ENCODE peak calls at places on chromosome 4, in ten cellular contexts. W, Q, Z, X, G, F, H, S, K and M are unnamed samples.

GRCh38 chr4:107755841-107756356 is 35.9 kb upstream of the PAPSS1 start:
- DNase-seq in W (no peak), Q (no peak), Z (no peak), X (no peak), G (no peak), F (peak; percentile 18), H (no peak), S (peak; percentile 33), K (no peak), M (no peak)

GRCh38 chr4:101102114-101102752 is 245.1 kb downstream of the PPP3CA start:
- DNase-seq in W (no peak), Q (no peak), Z (no peak), X (peak; percentile 19), G (peak; percentile 19), F (peak; percentile 96), H (no peak), S (no peak), K (peak; percentile 42), M (peak; percentile 54)

GRCh38 chr4:187602339-187603092 is 393.1 kb upstream of the ZFP42 start:
- DNase-seq in W (no peak), Q (no peak), Z (no peak), X (peak; percentile 12), G (no peak), F (peak; percentile 21), H (no peak), S (no peak), K (no peak), M (no peak)

GRCh38 chr4:154044118-154044517 is 255.2 kb upstream of the SFRP2 start:
- DNase-seq in W (no peak), Q (no peak), Z (no peak), X (peak; percentile 12), G (no peak), F (no peak), H (no peak), S (no peak), K (no peak), M (no peak)

GRCh38 chr4:139523076-139523475 is 32.9 kb downstream of the SETD7 start:
- DNase-seq in W (no peak), Q (no peak), Z (no peak), X (peak; percentile 32), G (no peak), F (no peak), H (no peak), S (no peak), K (peak; percentile 30), M (no peak)

GRCh38 chr4:61938250-61938846 is 738.2 kb downstream of the ADGRL3 start:
- DNase-seq in W (no peak), Q (peak; percentile 51), Z (no peak), X (no peak), G (no peak), F (no peak), H (no peak), S (peak; percentile 49), K (no peak), M (peak; percentile 58)

GRCh38 chr4:56653461-56654237 is 27.4 kb downstream of the HOPX start:
- DNase-seq in W (no peak), Q (no peak), Z (no peak), X (no peak), G (no peak), F (no peak), H (no peak), S (no peak), K (no peak), M (no peak)

GRCh38 chr4:122195718-122196117 is 43.6 kb downstream of the BLTP1 start:
- DNase-seq in W (no peak), Q (no peak), Z (no peak), X (no peak), G (no peak), F (no peak), H (no peak), S (no peak), K (no peak), M (no peak)

GRCh38 chr4:27005512-27006246 is 145.0 kb downstream of the STIM2 start:
- DNase-seq in W (no peak), Q (no peak), Z (no peak), X (peak; percentile 67), G (no peak), F (peak; percentile 78), H (no peak), S (no peak), K (no peak), M (no peak)

GRCh38 chr4:71346710-71347109 is 7.9 kb downstream of the SLC4A4 start:
- DNase-seq in W (no peak), Q (no peak), Z (no peak), X (no peak), G (no peak), F (peak; percentile 7), H (no peak), S (no peak), K (no peak), M (no peak)

GRCh38 chr4:2306773-2307410 is 45.0 kb upstream of the MXD4 start:
- DNase-seq in W (no peak), Q (no peak), Z (no peak), X (no peak), G (no peak), F (no peak), H (no peak), S (no peak), K (peak; percentile 13), M (no peak)

GRCh38 chr4:98481167-98481566 is 177.2 kb downstream of the TSPAN5 start:
- DNase-seq in W (peak; percentile 26), Q (no peak), Z (no peak), X (no peak), G (peak; percentile 40), F (no peak), H (no peak), S (no peak), K (no peak), M (peak; percentile 21)
- H3K4me1 ChIP-seq in W (peaks cover 8% of the 10 kb centered on the region), Q (no peaks in the 10 kb centered on the region), Z (no peaks in the 10 kb centered on the region), X (peaks cover 55% of the 10 kb centered on the region), G (no peaks in the 10 kb centered on the region), F (peaks cover 11% of the 10 kb centered on the region), H (no peaks in the 10 kb centered on the region), S (peaks cover 7% of the 10 kb centered on the region), K (no peaks in the 10 kb centered on the region), M (no peaks in the 10 kb centered on the region)

GRCh38 chr4:163191999-163192398 is 25.3 kb upstream of the NAF1 start:
- DNase-seq in W (no peak), Q (no peak), Z (no peak), X (peak; percentile 23), G (no peak), F (no peak), H (no peak), S (no peak), K (no peak), M (no peak)
- TF ChIP-seq CTCF in W (no peak), Q (peak; percentile 66), Z (peak; percentile 2), X (peak; percentile 58), G (no peak), F (no peak), H (no peak), S (peak; percentile 62), K (no peak), M (peak; percentile 41)

DNA sequence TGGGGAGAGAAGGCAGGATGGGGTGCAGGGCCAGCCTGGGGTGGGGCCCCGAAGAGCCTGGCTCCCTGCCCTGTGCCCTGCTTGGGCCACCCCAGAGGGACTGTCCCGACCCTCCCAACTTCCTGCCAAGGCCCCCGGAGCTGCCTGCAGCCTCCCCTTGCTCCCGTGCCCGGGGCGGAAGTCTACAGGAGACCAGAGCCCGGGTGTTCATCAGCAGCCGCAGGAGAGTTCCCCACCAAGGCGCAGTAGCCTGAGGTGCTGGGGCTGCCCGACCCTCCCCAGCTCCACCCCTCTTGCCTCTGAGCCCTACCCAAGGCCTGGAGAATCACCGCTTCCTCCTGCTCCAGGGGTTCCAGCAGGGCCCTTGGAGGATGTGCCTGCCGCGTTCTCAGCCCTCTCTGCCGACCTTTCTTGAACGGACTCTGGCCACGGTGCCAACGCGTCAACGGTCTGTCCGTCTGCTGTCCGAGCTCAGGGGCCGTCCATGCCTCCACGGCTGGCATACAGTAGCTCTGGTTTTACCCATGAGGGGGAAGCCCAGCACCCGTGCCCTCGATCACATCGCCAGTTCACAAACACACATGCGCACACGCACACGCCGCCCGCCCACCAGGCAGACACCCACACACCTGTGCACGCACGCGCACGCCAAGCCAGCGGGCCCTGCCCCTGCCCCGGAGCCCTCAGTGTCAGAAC is 36.0 kb upstream of the SPON2 start:
- DNase-seq in W (peak; percentile 20), Q (no peak), Z (no peak), X (no peak), G (peak; percentile 46), F (no peak), H (no peak), S (no peak), K (no peak), M (peak; percentile 14)
- H3K4me1 ChIP-seq in W (peaks cover 57% of the 10 kb centered on the region), Q (no peaks in the 10 kb centered on the region), Z (peaks cover 5% of the 10 kb centered on the region), X (no peaks in the 10 kb centered on the region), G (peaks cover 10% of the 10 kb centered on the region), F (peaks cover 36% of the 10 kb centered on the region), H (peaks cover 10% of the 10 kb centered on the region), S (no peaks in the 10 kb centered on the region), K (peaks cover 54% of the 10 kb centered on the region), M (peaks cover 5% of the 10 kb centered on the region)

GRCh38 chr4:19969492-19969891 is 282.2 kb upstream of the SLIT2 start:
- DNase-seq in W (no peak), Q (no peak), Z (no peak), X (no peak), G (no peak), F (peak; percentile 22), H (no peak), S (no peak), K (no peak), M (no peak)
- TF ChIP-seq CTCF in W (no peak), Q (peak; percentile 57), Z (peak; percentile 21), X (no peak), G (no peak), F (peak; percentile 30), H (no peak), S (peak; percentile 27), K (no peak), M (no peak)

GRCh38 chr4:22485751-22486150 is 30.1 kb downstream of the ADGRA3 start:
- DNase-seq in W (no peak), Q (no peak), Z (no peak), X (peak; percentile 46), G (no peak), F (peak; percentile 85), H (no peak), S (no peak), K (no peak), M (no peak)
- H3K4me1 ChIP-seq in W (peaks cover 20% of the 10 kb centered on the region), Q (no peaks in the 10 kb centered on the region), Z (peaks cover 28% of the 10 kb centered on the region), X (peaks cover 53% of the 10 kb centered on the region), G (peaks cover 13% of the 10 kb centered on the region), F (peaks cover 22% of the 10 kb centered on the region), H (peaks cover 26% of the 10 kb centered on the region), S (peaks cover 2% of the 10 kb centered on the region), K (peaks cover 4% of the 10 kb centered on the region), M (peaks cover 6% of the 10 kb centered on the region)

GRCh38 chr4:180962268-180962667 is 1280.9 kb upstream of the TENM3 start:
- DNase-seq in W (no peak), Q (no peak), Z (no peak), X (no peak), G (no peak), F (no peak), H (no peak), S (no peak), K (no peak), M (no peak)

DNA sequence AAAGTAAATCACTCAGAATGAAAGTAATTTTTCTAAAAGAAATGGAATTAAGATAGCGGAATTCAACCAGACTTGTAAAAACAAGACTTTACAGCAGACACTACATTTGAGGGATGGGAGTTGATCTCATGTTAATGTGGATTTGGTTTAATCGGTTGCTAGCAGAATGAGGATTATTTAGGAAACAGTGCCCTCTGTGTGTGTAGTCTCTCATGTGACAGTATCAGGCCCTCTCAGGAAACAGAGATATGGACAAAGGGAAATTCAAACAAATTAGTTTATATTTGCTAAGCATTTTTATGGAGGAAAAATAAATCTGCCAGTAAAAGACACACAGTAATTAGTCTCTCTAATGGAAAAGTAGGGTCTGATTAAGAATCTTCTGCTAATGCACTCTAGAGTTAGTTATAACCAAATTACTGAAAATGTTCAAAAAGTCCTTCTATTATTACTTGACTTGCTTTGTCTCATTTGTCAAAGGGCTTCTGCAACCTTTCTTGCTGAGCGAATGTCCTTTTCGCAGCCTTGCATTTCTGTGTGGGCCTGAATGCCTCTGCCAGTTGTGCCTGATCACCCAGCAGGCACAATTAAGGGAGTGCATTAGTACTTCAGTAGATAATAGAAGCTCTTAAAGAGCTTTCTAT is 1282.3 kb upstream of the TENM3 start:
- DNase-seq in W (no peak), Q (no peak), Z (peak; percentile 18), X (no peak), G (no peak), F (peak; percentile 16), H (no peak), S (no peak), K (no peak), M (peak; percentile 82)
- TF ChIP-seq CTCF in W (no peak), Q (peak; percentile 39), Z (no peak), X (peak; percentile 45), G (no peak), F (peak; percentile 19), H (no peak), S (no peak), K (no peak), M (peak; percentile 62)